ENCODE peak calls at places on chromosomes 12 and 14, in four cellular contexts. F is H1, X is HepG2, H is GM12878. I is an unnamed sample.

GRCh38 chr12:113796086-113796827 is 169.9 kb downstream of the RBM19 start:
- DNase-seq in X (no peak), F (no peak), H (no peak), I (no peak)

GRCh38 chr14:90060965-90061848 is 587 bp upstream of the KCNK13 start:
- DNase-seq in X (no peak), F (no peak), H (no peak), I (no peak)

GRCh38 chr14:79342942-79343341 is 868.4 kb downstream of the DIO2 start:
- DNase-seq in F (no peak), H (no peak), X (no peak), I (no peak)

GRCh38 chr14:105138551-105139111 is 29.9 kb downstream of the JAG2 start:
- DNase-seq in H (no peak), X (no peak), F (no peak), I (no peak)

GRCh38 chr12:95337176-95337575 is 119.6 kb downstream of the VEZT start:
- DNase-seq in H (no peak), F (no peak), X (no peak), I (no peak)

GRCh38 chr14:103861413-103862392 is 14.3 kb upstream of the PPP1R13B start:
- DNase-seq in F (no peak), X (no peak), H (no peak), I (no peak)

GRCh38 chr12:44672042-44672441 is 204.1 kb downstream of the NELL2 start:
- DNase-seq in F (no peak), H (no peak), X (no peak), I (no peak)

GRCh38 chr12:74624206-74624605 is 86.6 kb downstream of the ATXN7L3B start:
- DNase-seq in H (no peak), X (no peak), F (no peak), I (no peak)

GRCh38 chr12:127620956-127621355 is 646.0 kb upstream of the TMEM132C start:
- DNase-seq in X (no peak), H (no peak), F (no peak), I (no peak)

GRCh38 chr14:52923902-52924575 is 26.8 kb downstream of the FERMT2 start:
- DNase-seq in X (peak; percentile 43), F (no peak), H (no peak), I (peak; percentile 9)

GRCh38 chr14:35155962-35156361 is 33.6 kb downstream of the PRORP start:
- DNase-seq in F (no peak), X (no peak), H (no peak), I (no peak)

GRCh38 chr12:125140918-125141573 is 75.8 kb downstream of the AACS start:
- DNase-seq in X (no peak), H (no peak), F (no peak), I (no peak)

GRCh38 chr12:6820171-6820570 is 1.4 kb upstream of the GPR162 start:
- DNase-seq in H (no peak), X (no peak), F (no peak), I (no peak)

GRCh38 chr12:70756118-70756517 is 118.9 kb upstream of the PTPRB start:
- DNase-seq in X (no peak), H (no peak), F (no peak), I (no peak)

GRCh38 chr14:21084988-21085853 is 13.2 kb downstream of the ZNF219 start:
- DNase-seq in H (no peak), F (no peak), X (no peak), I (no peak)

GRCh38 chr12:93521225-93521854 is 51.1 kb upstream of the SOCS2 start:
- DNase-seq in F (no peak), H (no peak), X (no peak), I (no peak)

GRCh38 chr14:20684662-20685456 is 499 bp downstream of the RNASE4 start:
- DNase-seq in H (no peak), F (no peak), X (peak; percentile 46), I (no peak)

GRCh38 chr12:113439606-113440030 is 17.4 kb downstream of the SDSL start:
- DNase-seq in F (no peak), X (peak; percentile 40), H (no peak), I (peak; percentile 78)

GRCh38 chr12:116547955-116548471 is 11.2 kb upstream of the MAP1LC3B2 start:
- DNase-seq in X (no peak), H (no peak), F (no peak), I (no peak)

GRCh38 chr14:85534435-85534834 is 4.5 kb downstream of the FLRT2 start:
- DNase-seq in F (no peak), X (no peak), H (no peak), I (no peak)

GRCh38 chr12:66036317-66036716 is 94.2 kb downstream of the LLPH start:
- DNase-seq in H (no peak), F (no peak), X (peak; percentile 60), I (no peak)

GRCh38 chr12:96425321-96425720 is 25.1 kb upstream of the CDK17 start:
- DNase-seq in F (no peak), X (no peak), H (no peak), I (no peak)

GRCh38 chr12:102958073-102958829 is 777 bp downstream of the ASCL1 start:
- DNase-seq in H (no peak), F (no peak), X (no peak), I (no peak)

GRCh38 chr12:7369274-7369729 is 65.4 kb downstream of the ACSM4 start:
- DNase-seq in H (peak; percentile 33), X (peak; percentile 66), F (no peak), I (no peak)

GRCh38 chr12:94644141-94644575 is 6.2 kb downstream of the TMCC3 start:
- DNase-seq in F (no peak), H (peak; percentile 26), X (no peak), I (no peak)

GRCh38 chr12:65535951-65536350 is 257.5 kb downstream of the MSRB3 start:
- DNase-seq in X (no peak), F (no peak), H (no peak), I (no peak)

DNA sequence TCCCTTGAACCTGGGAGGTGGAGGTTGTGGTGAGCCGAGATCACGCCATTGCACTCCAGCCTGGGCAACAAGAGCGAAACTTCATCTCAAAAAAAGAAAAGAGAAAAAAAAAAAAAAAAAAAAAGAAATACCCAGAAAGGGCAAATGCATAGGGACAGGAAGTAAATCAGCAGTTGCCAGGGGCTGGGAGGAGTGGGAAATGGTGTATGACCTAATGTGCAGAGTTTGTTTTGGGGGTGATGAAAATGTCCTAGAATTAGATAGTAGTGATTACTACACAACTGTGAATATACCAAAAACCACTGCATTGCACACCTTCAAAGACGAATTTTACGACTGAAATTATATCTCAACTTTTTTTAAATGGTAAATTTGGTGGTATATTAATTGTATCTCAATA is 20.4 kb downstream of the DUSP16 start:
- DNase-seq in X (no peak), F (no peak), H (no peak), I (no peak)
- H3K36me3 ChIP-seq in X (peaks cover 10% of the 10 kb centered on the region), F (no peaks in the 10 kb centered on the region), H (peaks cover 3% of the 10 kb centered on the region), I (peaks cover 13% of the 10 kb centered on the region)

DNA sequence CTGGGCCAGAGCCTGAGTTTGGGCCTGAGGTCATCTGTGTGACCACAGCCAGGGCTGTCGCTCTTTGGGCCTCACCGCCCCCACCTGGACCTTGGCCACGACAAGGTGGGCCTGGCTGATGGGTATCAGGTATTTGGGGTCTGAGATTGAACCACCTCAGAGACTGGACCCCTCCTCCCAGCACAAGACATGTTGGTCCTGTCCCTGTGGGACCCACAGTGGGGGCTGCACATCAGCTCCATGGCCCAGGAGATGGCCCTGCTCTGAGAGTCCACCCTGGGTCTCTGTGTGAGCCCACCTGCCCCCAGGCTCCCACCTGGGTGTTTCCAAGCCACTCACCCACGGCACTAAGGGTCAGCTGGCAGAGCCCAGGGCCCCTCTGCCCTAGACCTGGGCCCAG is 20.6 kb downstream of the BEGAIN start:
- DNase-seq in F (no peak), H (no peak), X (no peak), I (no peak)
- H3K4me3 ChIP-seq in F (no peak overlapping the region), H (no peak overlapping the region), X (no peak overlapping the region), I (no peak overlapping the region)

DNA sequence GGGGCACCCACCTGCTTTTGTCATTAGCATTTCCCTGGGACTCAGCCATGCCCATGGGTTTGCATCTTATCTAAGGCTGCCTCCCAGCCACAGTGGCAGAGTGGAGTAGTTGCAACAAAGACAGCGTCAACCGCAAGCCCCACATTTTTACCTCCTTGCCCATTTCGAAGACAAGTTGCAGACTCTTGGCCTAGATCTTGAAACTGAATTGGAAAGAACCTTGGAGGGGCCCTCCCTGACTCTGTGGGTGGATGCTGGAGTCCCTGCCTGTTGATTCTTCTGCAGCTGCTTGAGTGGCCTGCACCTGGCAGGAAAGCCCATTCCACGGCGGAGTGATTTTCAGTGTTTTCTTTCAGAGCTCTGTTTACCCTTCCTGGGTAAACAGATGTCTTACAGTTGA is 309.0 kb downstream of the VRK1 start:
- DNase-seq in X (no peak), H (peak; percentile 12), F (no peak), I (no peak)
- TF ChIP-seq SUZ12 in X (no peak), H (no peak), F (no peak), I (no peak)

DNA sequence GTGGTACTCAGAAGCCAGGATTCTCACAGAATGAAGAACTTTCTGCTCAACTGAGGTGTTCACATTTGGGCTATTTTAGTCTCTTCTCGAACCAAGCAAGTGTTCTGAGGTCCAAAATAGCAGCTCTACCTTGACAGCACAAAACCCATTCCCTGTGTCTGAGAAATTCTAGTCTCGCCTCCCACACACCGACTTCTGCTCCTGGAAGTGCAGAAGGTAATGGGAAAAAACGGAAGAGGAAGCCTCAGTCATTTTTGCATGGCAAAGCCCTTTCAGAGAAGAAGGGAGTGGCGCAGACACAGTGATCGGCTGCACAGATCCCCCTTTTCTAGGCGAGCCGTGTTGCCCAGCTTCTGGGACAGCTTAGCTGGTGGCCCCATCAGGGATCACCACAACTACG is 31.2 kb upstream of the VPS33A start:
- DNase-seq in H (no peak), X (no peak), F (no peak), I (no peak)
- H3K36me3 ChIP-seq in H (peaks cover 3% of the 10 kb centered on the region), X (peaks cover 32% of the 10 kb centered on the region), F (no peaks in the 10 kb centered on the region), I (peaks cover 28% of the 10 kb centered on the region)

GRCh38 chr14:83764656-83765055 is 1765.3 kb upstream of the FLRT2 start:
- DNase-seq in H (no peak), F (no peak), X (no peak), I (no peak)

GRCh38 chr14:83765200-83765599 is 1764.7 kb upstream of the FLRT2 start:
- DNase-seq in H (no peak), X (no peak), F (no peak), I (no peak)
- H3K4me3 ChIP-seq in H (no peak overlapping the region), X (no peak overlapping the region), F (no peak overlapping the region), I (no peak overlapping the region)

GRCh38 chr14:75831971-75832370 is 149.8 kb downstream of the TGFB3 start:
- DNase-seq in F (no peak), H (no peak), X (no peak), I (no peak)
- TF ChIP-seq SUZ12 in F (no peak), H (no peak), X (no peak), I (no peak)

GRCh38 chr14:70791971-70792370 is 17.3 kb downstream of the MAP3K9 start:
- DNase-seq in F (no peak), X (no peak), H (no peak), I (no peak)
- H3K36me3 ChIP-seq in F (no peaks in the 10 kb centered on the region), X (peaks cover 30% of the 10 kb centered on the region), H (peaks cover 4% of the 10 kb centered on the region), I (peaks cover 41% of the 10 kb centered on the region)

I was measured in NT2/D1.